ENCODE peak calls at places on chromosomes 1 and 21, in seven cellular contexts. H is caudate nucleus; M is stimulated activated CD8-positive, alpha-beta memory T cell treated with anti-CD3 and anti-CD28 coated beads, Interleukin-12 subunit alpha, Interleukin-12 subunit beta, amount 100 ng/mL, for 4 hours; V is left cardiac atrium; Q is central memory CD4-positive, alpha-beta T cell; J is BE2C; N is HS-27A. D is an unnamed sample.

GRCh38 chr1:163115887-163116286 is 46.7 kb downstream of the RGS4 start:
- DNase-seq in H (no peak), M (no peak), V (no peak), Q (no peak), J (no peak), N (no peak), D (no peak)

GRCh38 chr1:225645194-225645593 is 7.7 kb downstream of the ENAH start:
- DNase-seq in H (no peak), M (no peak), V (no peak), Q (no peak), J (no peak), N (no peak), D (no peak)

GRCh38 chr1:234768569-234769283 is 158.7 kb upstream of the IRF2BP2 start:
- DNase-seq in H (no peak), M (peak; percentile 38), V (no peak), Q (no peak), J (no peak), N (no peak), D (no peak)

GRCh38 chr21:26374817-26375216 is 198.3 kb downstream of the CYYR1 start:
- DNase-seq in H (no peak), M (no peak), V (no peak), Q (no peak), J (no peak), N (no peak), D (no peak)

GRCh38 chr1:174968750-174969244 is 30.9 kb upstream of the CACYBP start:
- DNase-seq in H (no peak), M (no peak), V (no peak), Q (peak; percentile 83), J (no peak), N (peak; percentile 39), D (peak; percentile 79)

GRCh38 chr1:203462878-203463277 is 12.7 kb upstream of the PRELP start:
- DNase-seq in H (no peak), M (no peak), V (peak; percentile 56), Q (no peak), J (no peak), N (no peak), D (no peak)

GRCh38 chr1:169119405-169119804 is 12.9 kb downstream of the ATP1B1 start:
- DNase-seq in H (no peak), M (no peak), V (no peak), Q (no peak), J (no peak), N (peak; percentile 70), D (no peak)

GRCh38 chr1:16212251-16212961 is at the start of gene ARHGEF19:
- DNase-seq in H (no peak), M (no peak), V (no peak), Q (no peak), J (no peak), N (no peak), D (no peak)

GRCh38 chr1:110600716-110601115 is 5.4 kb downstream of the KCNA2 start:
- DNase-seq in H (no peak), M (no peak), V (no peak), Q (no peak), J (no peak), N (no peak), D (no peak)

GRCh38 chr1:163069142-163069541 is at the start of gene RGS4:
- DNase-seq in H (peak; percentile 57), M (no peak), V (peak; percentile 63), Q (no peak), J (peak; percentile 90), N (peak; percentile 92), D (no peak)

GRCh38 chr1:172397221-172397620 is 23.3 kb upstream of the C1orf105 start:
- DNase-seq in H (no peak), M (no peak), V (no peak), Q (no peak), J (no peak), N (no peak), D (no peak)

GRCh38 chr1:64505232-64505943 is 35.5 kb downstream of the CACHD1 start:
- DNase-seq in H (no peak), M (peak; percentile 22), V (peak; percentile 31), Q (no peak), J (peak; percentile 56), N (no peak), D (no peak)

GRCh38 chr21:45970674-45971486 is 10.7 kb upstream of the COL6A1 start:
- DNase-seq in H (no peak), M (no peak), V (peak; percentile 78), Q (no peak), J (peak; percentile 87), N (no peak), D (peak; percentile 17)

GRCh38 chr21:46118871-46119564 is 21.1 kb downstream of the COL6A2 start:
- DNase-seq in H (no peak), M (no peak), V (peak; percentile 17), Q (no peak), J (peak; percentile 10), N (no peak), D (no peak)

GRCh38 chr1:118159578-118159977 is 25.4 kb downstream of the SPAG17 start:
- DNase-seq in H (no peak), M (no peak), V (no peak), Q (no peak), J (no peak), N (no peak), D (no peak)

GRCh38 chr1:32992489-32993214 is 28.0 kb upstream of the RNF19B start:
- DNase-seq in H (peak; percentile 11), M (peak; percentile 16), V (peak; percentile 83), Q (peak; percentile 50), J (peak; percentile 45), N (peak; percentile 87), D (peak; percentile 86)

GRCh38 chr21:17911628-17912027 is 92.5 kb upstream of the C21orf91 start:
- DNase-seq in H (no peak), M (no peak), V (no peak), Q (no peak), J (no peak), N (peak; percentile 57), D (no peak)

D was measured in CD4-positive, alpha-beta memory T cell.